ENCODE peak calls at places on chromosomes 3 and 15, in eight cellular contexts. M, U, T, N, V, R, I and G are unnamed samples.

GRCh38 chr3:120908030-120908802 is at the start of gene STXBP5L:
- DNase-seq in M (peak; percentile 79), U (peak; percentile 92), T (peak; percentile 0), N (peak; percentile 19), V (peak; percentile 11), R (peak; percentile 40), I (no peak), G (peak; percentile 96)

GRCh38 chr3:113242091-113242581 is 30.8 kb downstream of the BOC start:
- DNase-seq in M (no peak), U (no peak), T (no peak), N (no peak), V (no peak), R (no peak), I (no peak), G (no peak)

GRCh38 chr15:89125038-89125826 is 37.0 kb downstream of the ABHD2 start:
- DNase-seq in M (peak; percentile 70), U (no peak), T (no peak), N (no peak), V (no peak), R (no peak), I (no peak), G (no peak)

GRCh38 chr15:100101389-100102089 is 240.2 kb downstream of the ADAMTS17 start:
- DNase-seq in M (no peak), U (no peak), T (no peak), N (no peak), V (no peak), R (no peak), I (no peak), G (no peak)

GRCh38 chr3:178736300-178736699 is 200.1 kb downstream of the KCNMB2 start:
- DNase-seq in M (no peak), U (no peak), T (no peak), N (no peak), V (no peak), R (no peak), I (no peak), G (no peak)

GRCh38 chr15:89197503-89197971 is 23.8 kb downstream of the RLBP1 start:
- DNase-seq in M (peak; percentile 73), U (peak; percentile 67), T (no peak), N (no peak), V (no peak), R (no peak), I (no peak), G (peak; percentile 80)

GRCh38 chr15:38660726-38661125 is 96.1 kb upstream of the RASGRP1 start:
- DNase-seq in M (no peak), U (no peak), T (no peak), N (no peak), V (no peak), R (no peak), I (no peak), G (no peak)

GRCh38 chr3:117059054-117059989 is 349.7 kb downstream of the TUSC7 start:
- DNase-seq in M (no peak), U (no peak), T (no peak), N (peak; percentile 7), V (no peak), R (no peak), I (no peak), G (no peak)

GRCh38 chr15:84023636-84024035 is 211.9 kb upstream of the GOLGA6L4 start:
- DNase-seq in M (no peak), U (peak; percentile 12), T (no peak), N (no peak), V (no peak), R (no peak), I (no peak), G (no peak)

GRCh38 chr3:64685800-64686445 is 1.9 kb downstream of the ADAMTS9 start:
- DNase-seq in M (peak; percentile 90), U (peak; percentile 87), T (no peak), N (peak; percentile 66), V (peak; percentile 84), R (no peak), I (no peak), G (peak; percentile 94)

GRCh38 chr15:84925906-84926305 is 41.4 kb downstream of the SLC28A1 start:
- DNase-seq in M (no peak), U (no peak), T (no peak), N (no peak), V (no peak), R (no peak), I (no peak), G (no peak)

GRCh38 chr15:67399925-67400324 is 121.0 kb upstream of the C15orf61 start:
- DNase-seq in M (no peak), U (no peak), T (no peak), N (no peak), V (no peak), R (no peak), I (no peak), G (no peak)

GRCh38 chr3:126208618-126209256 is 28.4 kb upstream of the ALDH1L1 start:
- DNase-seq in M (peak; percentile 78), U (peak; percentile 94), T (no peak), N (peak; percentile 89), V (peak; percentile 94), R (no peak), I (no peak), G (no peak)

GRCh38 chr15:42511010-42511396 is 15.6 kb downstream of the SNAP23 start:
- DNase-seq in M (no peak), U (no peak), T (no peak), N (peak; percentile 18), V (peak; percentile 47), R (no peak), I (no peak), G (no peak)

GRCh38 chr3:46566040-46566631 is at the start of gene LRRC2:
- DNase-seq in M (no peak), U (peak; percentile 46), T (no peak), N (peak; percentile 60), V (peak; percentile 78), R (peak; percentile 41), I (no peak), G (no peak)